ENCODE peak calls at places on chromosomes 7 and 10, in seven cellular contexts. One of them, this sample, is unnamed.

GRCh38 chr10:87915989-87916388 is 52.6 kb downstream of the PTEN start:
- DNase-seq in RWPE1: no peak
- DNase-seq in naive thymus-derived CD4-positive, alpha-beta T cell: no peak
- DNase-seq in NCI-H1694 treated with DMSO at 0.1 percent for 48 hours: no peak
- DNase-seq in stimulated activated CD8-positive, alpha-beta memory T cell treated with anti-CD3 and anti-CD28 coated beads, Interleukin-7, amount 100 ng/mL, for 48 hours: no peak
- DNase-seq in GM04504: no peak
- DNase-seq in activated naive CD8-positive, alpha-beta T cell treated with anti-CD3 and anti-CD28 coated beads, Interleukin-2, amount 50 U/mL, for 24 hours: no peak
- DNase-seq in this sample: no peak

GRCh38 chr7:44184874-44185446 is 4.3 kb downstream of the GCK start:
- DNase-seq in GM04504: no peak
- DNase-seq in NCI-H1694 treated with DMSO at 0.1 percent for 48 hours: no peak
- DNase-seq in naive thymus-derived CD4-positive, alpha-beta T cell: no peak
- DNase-seq in RWPE1: no peak
- DNase-seq in stimulated activated CD8-positive, alpha-beta memory T cell treated with anti-CD3 and anti-CD28 coated beads, Interleukin-7, amount 100 ng/mL, for 48 hours: no peak
- DNase-seq in activated naive CD8-positive, alpha-beta T cell treated with anti-CD3 and anti-CD28 coated beads, Interleukin-2, amount 50 U/mL, for 24 hours: no peak
- DNase-seq in this sample: no peak

GRCh38 chr10:76336213-76336963 is 905.0 kb downstream of the LRMDA start:
- DNase-seq in activated naive CD8-positive, alpha-beta T cell treated with anti-CD3 and anti-CD28 coated beads, Interleukin-2, amount 50 U/mL, for 24 hours: no peak
- DNase-seq in NCI-H1694 treated with DMSO at 0.1 percent for 48 hours: no peak
- DNase-seq in naive thymus-derived CD4-positive, alpha-beta T cell: no peak
- DNase-seq in RWPE1: no peak
- DNase-seq in stimulated activated CD8-positive, alpha-beta memory T cell treated with anti-CD3 and anti-CD28 coated beads, Interleukin-7, amount 100 ng/mL, for 48 hours: no peak
- DNase-seq in GM04504: no peak
- DNase-seq in this sample: no peak

GRCh38 chr7:41809487-41810257 is 106.8 kb upstream of the INHBA start:
- DNase-seq in stimulated activated CD8-positive, alpha-beta memory T cell treated with anti-CD3 and anti-CD28 coated beads, Interleukin-7, amount 100 ng/mL, for 48 hours: no peak
- DNase-seq in RWPE1: no peak
- DNase-seq in activated naive CD8-positive, alpha-beta T cell treated with anti-CD3 and anti-CD28 coated beads, Interleukin-2, amount 50 U/mL, for 24 hours: no peak
- DNase-seq in naive thymus-derived CD4-positive, alpha-beta T cell: no peak
- DNase-seq in NCI-H1694 treated with DMSO at 0.1 percent for 48 hours: no peak
- DNase-seq in GM04504: peak
- DNase-seq in this sample: no peak

GRCh38 chr7:131556912-131557457 is 557 bp upstream of the PODXL start:
- DNase-seq in NCI-H1694 treated with DMSO at 0.1 percent for 48 hours: peak
- DNase-seq in activated naive CD8-positive, alpha-beta T cell treated with anti-CD3 and anti-CD28 coated beads, Interleukin-2, amount 50 U/mL, for 24 hours: peak
- DNase-seq in RWPE1: no peak
- DNase-seq in GM04504: no peak
- DNase-seq in stimulated activated CD8-positive, alpha-beta memory T cell treated with anti-CD3 and anti-CD28 coated beads, Interleukin-7, amount 100 ng/mL, for 48 hours: no peak
- DNase-seq in naive thymus-derived CD4-positive, alpha-beta T cell: no peak
- DNase-seq in this sample: peak

GRCh38 chr7:52779004-52779403 is 256.4 kb upstream of the POM121L12 start:
- DNase-seq in stimulated activated CD8-positive, alpha-beta memory T cell treated with anti-CD3 and anti-CD28 coated beads, Interleukin-7, amount 100 ng/mL, for 48 hours: no peak
- DNase-seq in NCI-H1694 treated with DMSO at 0.1 percent for 48 hours: no peak
- DNase-seq in naive thymus-derived CD4-positive, alpha-beta T cell: no peak
- DNase-seq in GM04504: no peak
- DNase-seq in activated naive CD8-positive, alpha-beta T cell treated with anti-CD3 and anti-CD28 coated beads, Interleukin-2, amount 50 U/mL, for 24 hours: no peak
- DNase-seq in RWPE1: no peak
- DNase-seq in this sample: no peak

GRCh38 chr7:94654764-94655561 is 970 bp downstream of the SGCE start:
- DNase-seq in NCI-H1694 treated with DMSO at 0.1 percent for 48 hours: peak
- DNase-seq in stimulated activated CD8-positive, alpha-beta memory T cell treated with anti-CD3 and anti-CD28 coated beads, Interleukin-7, amount 100 ng/mL, for 48 hours: no peak
- DNase-seq in naive thymus-derived CD4-positive, alpha-beta T cell: no peak
- DNase-seq in GM04504: no peak
- DNase-seq in activated naive CD8-positive, alpha-beta T cell treated with anti-CD3 and anti-CD28 coated beads, Interleukin-2, amount 50 U/mL, for 24 hours: peak
- DNase-seq in RWPE1: no peak
- DNase-seq in this sample: no peak

GRCh38 chr7:40717242-40717641 is 582.4 kb downstream of the SUGCT start:
- DNase-seq in activated naive CD8-positive, alpha-beta T cell treated with anti-CD3 and anti-CD28 coated beads, Interleukin-2, amount 50 U/mL, for 24 hours: no peak
- DNase-seq in stimulated activated CD8-positive, alpha-beta memory T cell treated with anti-CD3 and anti-CD28 coated beads, Interleukin-7, amount 100 ng/mL, for 48 hours: no peak
- DNase-seq in RWPE1: peak
- DNase-seq in NCI-H1694 treated with DMSO at 0.1 percent for 48 hours: no peak
- DNase-seq in GM04504: no peak
- DNase-seq in naive thymus-derived CD4-positive, alpha-beta T cell: no peak
- DNase-seq in this sample: peak

GRCh38 chr7:133561361-133561760 is 308.5 kb downstream of the EXOC4 start:
- DNase-seq in GM04504: no peak
- DNase-seq in RWPE1: no peak
- DNase-seq in stimulated activated CD8-positive, alpha-beta memory T cell treated with anti-CD3 and anti-CD28 coated beads, Interleukin-7, amount 100 ng/mL, for 48 hours: no peak
- DNase-seq in activated naive CD8-positive, alpha-beta T cell treated with anti-CD3 and anti-CD28 coated beads, Interleukin-2, amount 50 U/mL, for 24 hours: no peak
- DNase-seq in NCI-H1694 treated with DMSO at 0.1 percent for 48 hours: no peak
- DNase-seq in naive thymus-derived CD4-positive, alpha-beta T cell: no peak
- DNase-seq in this sample: no peak

GRCh38 chr7:157854066-157854891 is 517.5 kb downstream of the DNAJB6 start:
- DNase-seq in activated naive CD8-positive, alpha-beta T cell treated with anti-CD3 and anti-CD28 coated beads, Interleukin-2, amount 50 U/mL, for 24 hours: no peak
- DNase-seq in RWPE1: no peak
- DNase-seq in naive thymus-derived CD4-positive, alpha-beta T cell: no peak
- DNase-seq in GM04504: no peak
- DNase-seq in stimulated activated CD8-positive, alpha-beta memory T cell treated with anti-CD3 and anti-CD28 coated beads, Interleukin-7, amount 100 ng/mL, for 48 hours: no peak
- DNase-seq in NCI-H1694 treated with DMSO at 0.1 percent for 48 hours: no peak
- DNase-seq in this sample: no peak

GRCh38 chr7:57403601-57404342 is 46.2 kb upstream of the ZNF716 start:
- DNase-seq in NCI-H1694 treated with DMSO at 0.1 percent for 48 hours: no peak
- DNase-seq in RWPE1: no peak
- DNase-seq in activated naive CD8-positive, alpha-beta T cell treated with anti-CD3 and anti-CD28 coated beads, Interleukin-2, amount 50 U/mL, for 24 hours: no peak
- DNase-seq in naive thymus-derived CD4-positive, alpha-beta T cell: no peak
- DNase-seq in GM04504: no peak
- DNase-seq in stimulated activated CD8-positive, alpha-beta memory T cell treated with anti-CD3 and anti-CD28 coated beads, Interleukin-7, amount 100 ng/mL, for 48 hours: no peak
- DNase-seq in this sample: no peak

This sample was measured in stimulated activated naive CD8-positive, alpha-beta T cell treated with anti-CD3 and anti-CD28 coated beads, Interleukin-15, Interleukin-2, amounts not matched to agents 100 U/mL and 50 U/mL, for 24 hours.